ENCODE peak calls at places on chromosomes 6 and 20, in nine cellular contexts. C is T follicular helper cell, K is kidney epithelial cell, J is NCI-H748 treated with DMSO at 0.1 percent for 48 hours, T is ureter, D is sigmoid colon, S is ELF-1, V is SJSA1, W is NCI-H510A treated with DMSO at 0.1 percent for 48 hours. L is an unnamed sample.

GRCh38 chr6:36504982-36505381 is 42.3 kb downstream of the STK38 start:
- DNase-seq in T (no peak), C (no peak), S (no peak), W (no peak), D (no peak), J (no peak), V (no peak), K (no peak), L (no peak)

GRCh38 chr6:33828452-33828763 is 24.6 kb upstream of the MLN start:
- DNase-seq in W (peak), T (no peak), C (no peak), K (no peak), V (no peak), J (no peak), S (peak), D (no peak), L (no peak)

GRCh38 chr20:38012332-38012731 is 20.9 kb downstream of the TTI1 start:
- DNase-seq in C (no peak), K (no peak), W (no peak), S (no peak), T (no peak), J (no peak), V (no peak), D (no peak), L (no peak)

GRCh38 chr20:47211036-47211435 is 145.5 kb downstream of the ZMYND8 start:
- DNase-seq in S (no peak), D (no peak), W (no peak), T (no peak), K (no peak), V (no peak), C (no peak), J (no peak), L (no peak)

GRCh38 chr6:139846538-139847321 is 472.3 kb upstream of the CITED2 start:
- DNase-seq in K (no peak), J (peak), V (no peak), C (no peak), D (no peak), T (no peak), S (peak), W (no peak), L (no peak)

GRCh38 chr6:126015869-126016268 is 29.5 kb downstream of the TRMT11 start:
- DNase-seq in V (no peak), S (no peak), W (no peak), C (no peak), T (no peak), J (no peak), K (no peak), D (no peak), L (no peak)

GRCh38 chr6:1242439-1242838 is 69.5 kb upstream of the FOXQ1 start:
- DNase-seq in S (no peak), K (no peak), T (no peak), W (no peak), C (no peak), D (no peak), V (peak), J (no peak), L (no peak)

GRCh38 chr6:163398104-163398503 is 16.4 kb upstream of the QKI start:
- DNase-seq in K (no peak), W (no peak), C (no peak), D (no peak), J (no peak), S (no peak), T (no peak), V (no peak), L (no peak)

GRCh38 chr6:17589402-17590116 is 10.5 kb upstream of the FAM8A1 start:
- DNase-seq in W (peak), K (peak), T (no peak), C (no peak), D (no peak), S (peak), V (peak), J (no peak), L (no peak)

GRCh38 chr6:501891-502601 is 110.5 kb downstream of the IRF4 start:
- DNase-seq in J (no peak), W (no peak), T (no peak), C (peak), D (no peak), V (peak), K (no peak), S (peak), L (no peak)

GRCh38 chr20:1844723-1845523 is 50.3 kb upstream of the SIRPA start:
- DNase-seq in T (no peak), S (no peak), C (no peak), V (peak), K (no peak), W (no peak), D (peak), J (no peak), L (no peak)

GRCh38 chr20:48538058-48538825 is 289.6 kb downstream of the PREX1 start:
- DNase-seq in T (no peak), W (no peak), D (no peak), C (no peak), K (peak), S (peak), J (no peak), V (peak), L (no peak)

GRCh38 chr6:138404666-138405337 is 779 bp downstream of the HEBP2 start:
- DNase-seq in V (no peak), S (peak), W (no peak), T (no peak), J (no peak), K (no peak), C (peak), D (peak), L (no peak)

GRCh38 chr6:53809691-53810090 is 14.9 kb downstream of the LRRC1 start:
- DNase-seq in C (no peak), J (no peak), S (no peak), W (no peak), K (no peak), V (no peak), T (no peak), D (no peak), L (no peak)

GRCh38 chr6:110331816-110332215 is 26.3 kb downstream of the METTL24 start:
- DNase-seq in J (no peak), V (no peak), C (no peak), S (peak), T (no peak), K (no peak), D (peak), W (no peak), L (no peak)

GRCh38 chr6:35445691-35446090 is 6.4 kb upstream of the FANCE start:
- DNase-seq in D (no peak), S (no peak), C (no peak), T (no peak), V (no peak), J (no peak), K (no peak), W (no peak), L (no peak)